ENCODE peak calls at places on chromosomes 11 and 22, in six cellular contexts. One of them, this sample, is unnamed.

GRCh38 chr11:100469835-100470234 is 217.3 kb upstream of the ARHGAP42 start:
- DNase-seq in NCI-H1436: no peak
- DNase-seq in ELR: no peak
- DNase-seq in HFF-Myc: no peak
- DNase-seq in stimulated activated CD8-positive, alpha-beta memory T cell treated with anti-CD3 and anti-CD28 coated beads, Interleukin-4, amount 100 ng/mL, for 4 hours: no peak
- DNase-seq in activated T-helper 1 cell treated with anti-CD3 and anti-CD28 coated beads, Interleukin-2, amount 50 U/mL, for 16 hours: no peak
- DNase-seq in this sample: no peak

GRCh38 chr22:25495286-25495685 is 69.2 kb upstream of the GRK3 start:
- DNase-seq in NCI-H1436: no peak
- DNase-seq in ELR: no peak
- DNase-seq in HFF-Myc: no peak
- DNase-seq in stimulated activated CD8-positive, alpha-beta memory T cell treated with anti-CD3 and anti-CD28 coated beads, Interleukin-4, amount 100 ng/mL, for 4 hours: no peak
- DNase-seq in activated T-helper 1 cell treated with anti-CD3 and anti-CD28 coated beads, Interleukin-2, amount 50 U/mL, for 16 hours: no peak
- DNase-seq in this sample: no peak

GRCh38 chr11:34492806-34493414 is 20.7 kb downstream of the ELF5 start:
- DNase-seq in NCI-H1436: peak; percentile 50
- DNase-seq in ELR: peak; percentile 73
- DNase-seq in HFF-Myc: peak; percentile 56
- DNase-seq in stimulated activated CD8-positive, alpha-beta memory T cell treated with anti-CD3 and anti-CD28 coated beads, Interleukin-4, amount 100 ng/mL, for 4 hours: no peak
- DNase-seq in activated T-helper 1 cell treated with anti-CD3 and anti-CD28 coated beads, Interleukin-2, amount 50 U/mL, for 16 hours: peak; percentile 13
- DNase-seq in this sample: no peak

GRCh38 chr11:43542734-43543133 is 137.8 kb upstream of the HSD17B12 start:
- DNase-seq in NCI-H1436: no peak
- DNase-seq in ELR: no peak
- DNase-seq in HFF-Myc: no peak
- DNase-seq in stimulated activated CD8-positive, alpha-beta memory T cell treated with anti-CD3 and anti-CD28 coated beads, Interleukin-4, amount 100 ng/mL, for 4 hours: no peak
- DNase-seq in activated T-helper 1 cell treated with anti-CD3 and anti-CD28 coated beads, Interleukin-2, amount 50 U/mL, for 16 hours: no peak
- DNase-seq in this sample: no peak

GRCh38 chr11:32154275-32154674 is 63.4 kb downstream of the RCN1 start:
- DNase-seq in NCI-H1436: no peak
- DNase-seq in ELR: peak; percentile 63
- DNase-seq in HFF-Myc: no peak
- DNase-seq in stimulated activated CD8-positive, alpha-beta memory T cell treated with anti-CD3 and anti-CD28 coated beads, Interleukin-4, amount 100 ng/mL, for 4 hours: no peak
- DNase-seq in activated T-helper 1 cell treated with anti-CD3 and anti-CD28 coated beads, Interleukin-2, amount 50 U/mL, for 16 hours: no peak
- DNase-seq in this sample: no peak

GRCh38 chr11:82796970-82797594 is 63.4 kb upstream of the FAM181B start:
- DNase-seq in NCI-H1436: no peak
- DNase-seq in ELR: no peak
- DNase-seq in HFF-Myc: no peak
- DNase-seq in stimulated activated CD8-positive, alpha-beta memory T cell treated with anti-CD3 and anti-CD28 coated beads, Interleukin-4, amount 100 ng/mL, for 4 hours: no peak
- DNase-seq in activated T-helper 1 cell treated with anti-CD3 and anti-CD28 coated beads, Interleukin-2, amount 50 U/mL, for 16 hours: no peak
- DNase-seq in this sample: no peak

GRCh38 chr11:117627259-117627658 is 169.8 kb downstream of the DSCAML1 start:
- DNase-seq in NCI-H1436: no peak
- DNase-seq in ELR: no peak
- DNase-seq in HFF-Myc: no peak
- DNase-seq in stimulated activated CD8-positive, alpha-beta memory T cell treated with anti-CD3 and anti-CD28 coated beads, Interleukin-4, amount 100 ng/mL, for 4 hours: no peak
- DNase-seq in activated T-helper 1 cell treated with anti-CD3 and anti-CD28 coated beads, Interleukin-2, amount 50 U/mL, for 16 hours: no peak
- DNase-seq in this sample: no peak

GRCh38 chr11:10122337-10123197 is 171.5 kb downstream of the SBF2 start:
- DNase-seq in NCI-H1436: no peak
- DNase-seq in ELR: peak; percentile 62
- DNase-seq in HFF-Myc: no peak
- DNase-seq in stimulated activated CD8-positive, alpha-beta memory T cell treated with anti-CD3 and anti-CD28 coated beads, Interleukin-4, amount 100 ng/mL, for 4 hours: no peak
- DNase-seq in activated T-helper 1 cell treated with anti-CD3 and anti-CD28 coated beads, Interleukin-2, amount 50 U/mL, for 16 hours: no peak
- DNase-seq in this sample: no peak

GRCh38 chr11:100753144-100753543 is 66.1 kb downstream of the ARHGAP42 start:
- DNase-seq in NCI-H1436: no peak
- DNase-seq in ELR: no peak
- DNase-seq in HFF-Myc: no peak
- DNase-seq in stimulated activated CD8-positive, alpha-beta memory T cell treated with anti-CD3 and anti-CD28 coated beads, Interleukin-4, amount 100 ng/mL, for 4 hours: no peak
- DNase-seq in activated T-helper 1 cell treated with anti-CD3 and anti-CD28 coated beads, Interleukin-2, amount 50 U/mL, for 16 hours: no peak
- DNase-seq in this sample: no peak

GRCh38 chr11:94728541-94728940 is 39.6 kb upstream of the AMOTL1 start:
- DNase-seq in NCI-H1436: no peak
- DNase-seq in ELR: peak; percentile 43
- DNase-seq in HFF-Myc: no peak
- DNase-seq in stimulated activated CD8-positive, alpha-beta memory T cell treated with anti-CD3 and anti-CD28 coated beads, Interleukin-4, amount 100 ng/mL, for 4 hours: no peak
- DNase-seq in activated T-helper 1 cell treated with anti-CD3 and anti-CD28 coated beads, Interleukin-2, amount 50 U/mL, for 16 hours: no peak
- DNase-seq in this sample: no peak

GRCh38 chr11:12792590-12792989 is 118.4 kb downstream of the TEAD1 start:
- DNase-seq in NCI-H1436: no peak
- DNase-seq in ELR: no peak
- DNase-seq in HFF-Myc: no peak
- DNase-seq in stimulated activated CD8-positive, alpha-beta memory T cell treated with anti-CD3 and anti-CD28 coated beads, Interleukin-4, amount 100 ng/mL, for 4 hours: no peak
- DNase-seq in activated T-helper 1 cell treated with anti-CD3 and anti-CD28 coated beads, Interleukin-2, amount 50 U/mL, for 16 hours: no peak
- DNase-seq in this sample: no peak

GRCh38 chr11:2846470-2846869 is 39.1 kb downstream of the CDKN1C start:
- DNase-seq in NCI-H1436: no peak
- DNase-seq in ELR: no peak
- DNase-seq in HFF-Myc: no peak
- DNase-seq in stimulated activated CD8-positive, alpha-beta memory T cell treated with anti-CD3 and anti-CD28 coated beads, Interleukin-4, amount 100 ng/mL, for 4 hours: no peak
- DNase-seq in activated T-helper 1 cell treated with anti-CD3 and anti-CD28 coated beads, Interleukin-2, amount 50 U/mL, for 16 hours: no peak
- DNase-seq in this sample: no peak

GRCh38 chr22:20131593-20131855 is at the start of gene ZDHHC8:
- DNase-seq in NCI-H1436: no peak
- DNase-seq in ELR: peak; percentile 39
- DNase-seq in HFF-Myc: no peak
- DNase-seq in stimulated activated CD8-positive, alpha-beta memory T cell treated with anti-CD3 and anti-CD28 coated beads, Interleukin-4, amount 100 ng/mL, for 4 hours: no peak
- DNase-seq in activated T-helper 1 cell treated with anti-CD3 and anti-CD28 coated beads, Interleukin-2, amount 50 U/mL, for 16 hours: no peak
- DNase-seq in this sample: peak; percentile 25

GRCh38 chr11:3982431-3982830 is 112.2 kb upstream of the RRM1 start:
- DNase-seq in NCI-H1436: no peak
- DNase-seq in ELR: no peak
- DNase-seq in HFF-Myc: no peak
- DNase-seq in stimulated activated CD8-positive, alpha-beta memory T cell treated with anti-CD3 and anti-CD28 coated beads, Interleukin-4, amount 100 ng/mL, for 4 hours: no peak
- DNase-seq in activated T-helper 1 cell treated with anti-CD3 and anti-CD28 coated beads, Interleukin-2, amount 50 U/mL, for 16 hours: no peak
- DNase-seq in this sample: no peak

GRCh38 chr11:121570453-121570852 is 117.7 kb upstream of the SORL1-AS1 start:
- DNase-seq in NCI-H1436: no peak
- DNase-seq in ELR: no peak
- DNase-seq in HFF-Myc: no peak
- DNase-seq in stimulated activated CD8-positive, alpha-beta memory T cell treated with anti-CD3 and anti-CD28 coated beads, Interleukin-4, amount 100 ng/mL, for 4 hours: no peak
- DNase-seq in activated T-helper 1 cell treated with anti-CD3 and anti-CD28 coated beads, Interleukin-2, amount 50 U/mL, for 16 hours: no peak
- DNase-seq in this sample: no peak

GRCh38 chr22:35961480-35961902 is 67.1 kb downstream of the RBFOX2 start:
- DNase-seq in NCI-H1436: no peak
- DNase-seq in ELR: peak; percentile 68
- DNase-seq in HFF-Myc: peak; percentile 87
- DNase-seq in stimulated activated CD8-positive, alpha-beta memory T cell treated with anti-CD3 and anti-CD28 coated beads, Interleukin-4, amount 100 ng/mL, for 4 hours: no peak
- DNase-seq in activated T-helper 1 cell treated with anti-CD3 and anti-CD28 coated beads, Interleukin-2, amount 50 U/mL, for 16 hours: no peak
- DNase-seq in this sample: no peak

GRCh38 chr11:59141673-59142460 is 789 bp upstream of the FAM111A start:
- DNase-seq in NCI-H1436: no peak
- DNase-seq in ELR: peak; percentile 74
- DNase-seq in HFF-Myc: no peak
- DNase-seq in stimulated activated CD8-positive, alpha-beta memory T cell treated with anti-CD3 and anti-CD28 coated beads, Interleukin-4, amount 100 ng/mL, for 4 hours: no peak
- DNase-seq in activated T-helper 1 cell treated with anti-CD3 and anti-CD28 coated beads, Interleukin-2, amount 50 U/mL, for 16 hours: no peak
- DNase-seq in this sample: no peak

This sample was measured in activated naive CD8-positive, alpha-beta T cell treated with anti-CD3 and anti-CD28 coated beads, Interleukin-2, amount 50 U/mL, for 16 hours.